ENCODE peak calls at places on chromosomes 11 and 22, in seven cellular contexts. F is heart left ventricle; P is left ventricle myocardium inferior; J is CD8-positive, alpha-beta T cell; X is BE2C; T is mammary epithelial cell; L is AG04450. V is an unnamed sample.

GRCh38 chr22:42743501-42743991 is 22.9 kb upstream of the A4GALT start:
- DNase-seq in L (no peak), X (no peak), F (peak), P (peak), J (no peak), T (no peak), V (no peak)

GRCh38 chr11:124285610-124286344 is 28.0 kb downstream of the OR8D1 start:
- DNase-seq in T (peak), X (no peak), J (no peak), F (no peak), P (no peak), L (peak), V (no peak)

GRCh38 chr22:23750374-23750743 is 553 bp downstream of the ZNF70 start:
- DNase-seq in P (no peak), J (no peak), T (no peak), L (no peak), X (no peak), F (no peak), V (no peak)

GRCh38 chr22:46354993-46355305 is 19.4 kb downstream of the TRMU start:
- DNase-seq in J (no peak), L (no peak), X (no peak), T (no peak), F (no peak), P (no peak), V (no peak)

GRCh38 chr11:84396521-84396920 is 1110.4 kb upstream of the CCDC90B start:
- DNase-seq in L (no peak), P (no peak), X (no peak), T (no peak), F (no peak), J (no peak), V (no peak)

GRCh38 chr11:82869657-82870056 is 30.6 kb downstream of the PRCP start:
- DNase-seq in P (no peak), J (no peak), T (peak), L (no peak), F (peak), X (no peak), V (no peak)

GRCh38 chr11:119108151-119108856 is 1.2 kb downstream of the C2CD2L start:
- DNase-seq in X (peak), P (no peak), T (peak), J (peak), F (no peak), L (no peak), V (no peak)

GRCh38 chr11:10654211-10655150 is 39.1 kb downstream of the IRAG1 start:
- DNase-seq in X (peak), F (no peak), T (peak), P (no peak), J (no peak), L (no peak), V (no peak)

GRCh38 chr11:48063424-48063978 is 83.1 kb downstream of the PTPRJ start:
- DNase-seq in F (no peak), P (no peak), X (no peak), T (peak), J (no peak), L (peak), V (no peak)

GRCh38 chr22:28917747-28918543 is 34.6 kb downstream of the ZNRF3 start:
- DNase-seq in J (no peak), L (no peak), F (peak), X (peak), T (no peak), P (peak), V (no peak)

GRCh38 chr11:118050208-118050891 is 26.5 kb upstream of the TMPRSS4 start:
- DNase-seq in X (no peak), P (no peak), F (no peak), T (no peak), L (no peak), J (no peak), V (no peak)

GRCh38 chr22:45090364-45090960 is 73.3 kb upstream of the NUP50 start:
- DNase-seq in F (no peak), P (no peak), J (no peak), X (no peak), T (no peak), L (no peak), V (no peak)

GRCh38 chr22:44998296-44998695 is 11.5 kb downstream of the PHF21B start:
- DNase-seq in L (no peak), J (no peak), F (no peak), T (no peak), P (no peak), X (no peak), V (no peak)

GRCh38 chr11:122893131-122893530 is 10.6 kb downstream of the JHY start:
- DNase-seq in X (no peak), J (no peak), L (no peak), P (no peak), F (no peak), T (no peak), V (no peak)

GRCh38 chr11:830295-831131 is 2.2 kb upstream of the CD151 start:
- DNase-seq in T (peak), X (peak), J (peak), L (no peak), P (peak), F (peak), V (no peak)

GRCh38 chr22:28246392-28246791 is 327.3 kb upstream of the PITPNB start:
- DNase-seq in L (no peak), J (no peak), T (no peak), P (no peak), X (no peak), F (no peak), V (no peak)

GRCh38 chr11:69203901-69204245 is 48.1 kb downstream of the SMIM38 start:
- DNase-seq in P (no peak), T (no peak), X (no peak), J (no peak), F (no peak), L (no peak), V (no peak)

GRCh38 chr11:44138980-44139379 is 43.5 kb downstream of the EXT2 start:
- DNase-seq in P (no peak), J (no peak), T (no peak), X (no peak), L (no peak), F (no peak), V (no peak)

GRCh38 chr11:64094463-64095223 is 58.9 kb downstream of the FLRT1 start:
- DNase-seq in J (no peak), T (peak), F (no peak), L (no peak), X (no peak), P (no peak), V (no peak)

GRCh38 chr11:77142091-77142975 is 14.3 kb downstream of the MYO7A start:
- DNase-seq in J (no peak), F (no peak), X (no peak), L (no peak), T (no peak), P (no peak), V (no peak)

GRCh38 chr11:74749127-74749964 is 697 bp downstream of the RNF169 start:
- DNase-seq in L (no peak), T (peak), J (peak), X (peak), F (peak), P (peak), V (peak)
- H3K4me3 ChIP-seq in L (peak), T (peak), J (peak), X (peak), F (peak), P (peak), V (peak)

GRCh38 chr11:8870461-8871282 is 40.3 kb upstream of the AKIP1 start:
- DNase-seq in L (peak), T (peak), X (peak), P (peak), F (peak), J (no peak), V (no peak)
- TF ChIP-seq CTCF in L (no peak), T (peak), X (no peak), P (no peak), F (no peak), J (no peak), V (no peak)

DNA sequence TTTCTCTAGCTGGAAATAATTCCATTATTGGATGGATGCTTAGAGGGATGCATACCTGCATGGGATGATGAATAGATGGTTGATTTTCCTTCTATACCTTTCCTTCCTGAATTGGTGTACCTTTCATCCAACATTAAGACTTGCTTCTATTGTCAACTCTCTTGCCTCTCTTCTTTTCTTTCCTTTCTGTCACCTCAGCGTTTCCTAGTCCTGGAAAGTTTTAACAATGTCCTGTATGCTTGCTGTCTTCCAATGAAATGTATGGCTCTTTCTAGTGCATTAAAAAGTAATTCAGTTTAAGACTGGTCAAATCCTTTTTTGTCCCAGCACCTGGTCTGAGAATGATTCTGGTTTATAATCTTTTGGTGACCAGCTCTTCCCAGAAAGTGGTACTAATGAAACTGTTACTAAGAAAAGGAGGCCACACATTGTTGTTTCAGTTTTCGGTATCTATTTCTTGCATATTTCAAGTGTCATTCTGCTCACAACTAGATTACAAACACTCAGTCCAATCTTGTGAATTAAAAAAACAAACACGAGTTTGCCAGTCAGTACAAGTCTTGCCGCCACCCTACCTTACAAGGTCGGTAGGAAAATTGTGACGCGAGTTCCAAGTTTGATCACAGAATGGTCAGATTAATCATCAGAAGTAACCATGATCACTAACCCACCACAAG is 8.0 kb downstream of the POU2AF1 start:
- DNase-seq in P (no peak), X (no peak), J (no peak), T (no peak), F (no peak), L (no peak), V (no peak)
- H3K4me3 ChIP-seq in P (no peak), X (no peak), J (no peak), T (no peak), F (no peak), L (no peak), V (peak)

GRCh38 chr11:133072858-133073582 is 459.3 kb downstream of the OPCML start:
- DNase-seq in X (no peak), L (no peak), P (no peak), F (no peak), J (no peak), T (no peak), V (no peak)

GRCh38 chr11:133070053-133070713 is 462.1 kb downstream of the OPCML start:
- DNase-seq in P (no peak), L (no peak), X (no peak), F (no peak), T (no peak), J (no peak), V (no peak)

GRCh38 chr11:133075351-133075750 is 456.9 kb downstream of the OPCML start:
- DNase-seq in L (no peak), F (no peak), P (no peak), T (no peak), X (no peak), J (no peak), V (no peak)

GRCh38 chr11:133072366-133072765 is 459.9 kb downstream of the OPCML start:
- DNase-seq in P (no peak), T (peak), L (no peak), J (no peak), F (no peak), X (no peak), V (no peak)

DNA sequence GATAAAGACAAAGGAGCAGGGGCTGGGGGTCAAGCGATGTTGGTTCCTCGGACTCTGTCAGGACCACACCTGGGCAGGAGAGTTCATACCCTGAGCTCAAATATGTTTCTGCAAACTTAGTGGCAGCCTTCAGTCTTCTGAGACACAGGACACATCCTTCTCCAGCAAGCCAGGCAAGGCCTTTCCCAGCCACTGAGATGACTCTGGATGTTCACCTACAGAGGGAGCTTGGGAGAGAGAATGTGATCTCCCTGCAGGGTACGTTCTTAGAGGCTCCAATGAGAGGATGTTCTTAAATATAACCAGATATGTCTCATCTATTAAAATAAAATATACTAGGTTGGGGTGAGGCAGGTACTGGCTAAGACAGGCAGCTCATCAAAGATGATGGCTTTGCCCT is 461.5 kb downstream of the OPCML start:
- DNase-seq in T (no peak), J (no peak), L (no peak), P (no peak), F (no peak), X (no peak), V (no peak)
- TF ChIP-seq CTCF in T (no peak), J (no peak), L (no peak), P (no peak), F (no peak), X (no peak), V (no peak)

GRCh38 chr11:88175707-88176066 is 444 bp upstream of the RAB38 start:
- DNase-seq in F (no peak), J (no peak), T (no peak), X (no peak), L (no peak), P (no peak), V (no peak)
- H3K4me3 ChIP-seq in F (peak), J (no peak), T (peak), X (no peak), L (peak), P (peak), V (no peak)

GRCh38 chr11:132405728-132406127 is 1035.3 kb downstream of the NTM start:
- DNase-seq in L (no peak), P (no peak), F (no peak), J (no peak), T (no peak), X (no peak), V (no peak)

GRCh38 chr11:132396318-132396717 is 1025.9 kb downstream of the NTM start:
- DNase-seq in L (no peak), P (no peak), X (no peak), J (no peak), T (no peak), F (no peak), V (no peak)

DNA sequence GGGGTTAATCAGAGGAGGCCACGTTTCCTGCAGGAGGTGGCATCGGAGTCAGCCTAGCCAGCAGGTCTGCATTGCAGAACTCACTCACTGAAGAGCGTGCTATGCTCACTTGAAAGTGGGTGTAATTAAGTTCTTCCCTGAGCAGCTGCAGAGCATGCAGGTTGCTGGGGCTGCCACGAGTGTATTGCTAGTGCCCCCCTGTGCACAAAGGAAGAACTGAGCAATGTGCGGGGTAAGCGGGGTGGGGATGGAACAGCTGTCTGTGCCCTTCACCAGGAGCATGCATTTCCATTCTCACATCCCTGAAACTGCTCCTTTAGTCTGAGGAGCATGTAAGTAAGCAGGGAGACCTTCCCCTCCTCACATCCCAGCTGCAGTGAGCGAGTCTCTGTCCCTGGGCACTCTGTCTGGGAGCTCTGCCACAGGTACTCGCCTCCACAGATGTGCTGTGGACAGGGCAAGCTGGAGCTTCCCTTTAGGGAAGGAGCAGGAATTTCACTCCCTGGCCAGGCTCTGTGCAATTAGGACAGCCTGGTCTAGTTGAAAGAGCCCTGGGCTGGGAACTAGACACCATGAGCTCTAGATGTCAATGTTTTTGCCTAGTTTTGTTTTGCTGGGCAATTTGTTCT is 1031.8 kb downstream of the NTM start:
- DNase-seq in L (peak), F (peak), J (no peak), T (peak), X (no peak), P (peak), V (peak)
- TF ChIP-seq CTCF in L (peak), F (peak), J (no peak), T (peak), X (peak), P (peak), V (peak)

V was measured in GM12864.